ENCODE peak calls at places on chromosome 11, in five cellular contexts. J is HL-60, C is skeletal muscle cell, V is B cell, M is DMS153. S is an unnamed sample.

GRCh38 chr11:128251140-128251539 is 336.2 kb downstream of the ETS1 start:
- DNase-seq in M (no peak), V (no peak), J (no peak), C (no peak), S (peak)

GRCh38 chr11:124896821-124897391 is 759 bp downstream of the ROBO4 start:
- DNase-seq in M (no peak), C (no peak), V (no peak), J (no peak), S (no peak)

GRCh38 chr11:43765194-43765593 is 84.7 kb downstream of the HSD17B12 start:
- DNase-seq in V (no peak), M (no peak), J (no peak), C (no peak), S (no peak)

GRCh38 chr11:57982763-57983162 is 40.9 kb upstream of the OR9Q1 start:
- DNase-seq in J (no peak), C (no peak), M (no peak), V (no peak), S (no peak)

GRCh38 chr11:67354314-67355022 is 1.1 kb upstream of the POLD4 start:
- DNase-seq in J (peak), C (peak), V (no peak), M (no peak), S (peak)

GRCh38 chr11:113457784-113458183 is 17.4 kb downstream of the DRD2 start:
- DNase-seq in J (no peak), V (no peak), M (no peak), C (no peak), S (no peak)

GRCh38 chr11:132228756-132229325 is 858.4 kb downstream of the NTM start:
- DNase-seq in M (no peak), C (no peak), J (no peak), V (no peak), S (peak)

GRCh38 chr11:30381879-30382278 is 59.0 kb downstream of the ARL14EP start:
- DNase-seq in M (no peak), V (no peak), J (no peak), C (no peak), S (no peak)

GRCh38 chr11:103546236-103546635 is 437.0 kb downstream of the DYNC2H1 start:
- DNase-seq in J (no peak), M (peak), V (no peak), C (no peak), S (peak)

GRCh38 chr11:47233989-47234668 is 14.5 kb downstream of the ACP2 start:
- DNase-seq in M (peak), C (no peak), V (no peak), J (peak), S (peak)

GRCh38 chr11:122440783-122441701 is 214.5 kb upstream of the UBASH3B start:
- DNase-seq in M (peak), C (no peak), J (peak), V (no peak), S (peak)

GRCh38 chr11:57942808-57943207 is 80.9 kb upstream of the OR9Q1 start:
- DNase-seq in J (no peak), C (no peak), V (no peak), M (no peak), S (no peak)

GRCh38 chr11:17528181-17528691 is 16.0 kb downstream of the USH1C start:
- DNase-seq in V (peak), J (peak), C (no peak), M (peak), S (peak)

GRCh38 chr11:86041975-86042378 is 26.9 kb downstream of the PICALM start:
- DNase-seq in M (peak), J (peak), C (peak), V (peak), S (peak)

GRCh38 chr11:11937433-11937832 is 71.0 kb downstream of the DKK3 start:
- DNase-seq in C (no peak), M (no peak), V (no peak), J (no peak), S (no peak)

GRCh38 chr11:129743029-129743846 is 72.4 kb upstream of the TMEM45B start:
- DNase-seq in V (no peak), C (no peak), M (no peak), J (no peak), S (no peak)

GRCh38 chr11:121300972-121301699 is 8.6 kb downstream of the SC5D start:
- DNase-seq in V (no peak), J (no peak), C (no peak), M (no peak), S (no peak)

GRCh38 chr11:115462004-115462541 is 42.1 kb downstream of the CADM1 start:
- DNase-seq in C (no peak), J (no peak), V (no peak), M (peak), S (no peak)

GRCh38 chr11:92130432-92130831 is 94.2 kb upstream of the FAT3 start:
- DNase-seq in M (no peak), J (no peak), C (peak), V (no peak), S (no peak)

GRCh38 chr11:127789887-127790286 is 789.3 kb upstream of the KIRREL3 start:
- DNase-seq in J (peak), C (no peak), V (no peak), M (peak), S (no peak)

GRCh38 chr11:124878497-124879228 is 13.4 kb downstream of the ROBO3 start:
- DNase-seq in J (no peak), M (no peak), C (no peak), V (no peak), S (no peak)

GRCh38 chr11:39365809-39366436 is 2093.5 kb downstream of the LRRC4C start:
- DNase-seq in J (no peak), V (no peak), C (no peak), M (no peak), S (no peak)

GRCh38 chr11:10927533-10927932 is 69.7 kb upstream of the ZBED5 start:
- DNase-seq in J (no peak), C (no peak), M (no peak), V (no peak), S (no peak)

GRCh38 chr11:33017478-33017877 is 1.8 kb downstream of the DEPDC7 start:
- DNase-seq in C (no peak), M (no peak), J (no peak), V (no peak), S (no peak)

GRCh38 chr11:85749287-85749834 is 61.6 kb downstream of the SYTL2 start:
- DNase-seq in C (no peak), M (no peak), V (no peak), J (peak), S (no peak)

GRCh38 chr11:133040289-133040893 is 491.9 kb downstream of the OPCML start:
- DNase-seq in M (peak), V (no peak), C (no peak), J (no peak), S (no peak)

GRCh38 chr11:111977141-111978027 is 40.2 kb downstream of the DIXDC1 start:
- DNase-seq in C (no peak), V (peak), M (peak), J (no peak), S (peak)

GRCh38 chr11:67562951-67563350 is 20.7 kb upstream of the GSTP1 start:
- DNase-seq in C (no peak), M (no peak), V (no peak), J (no peak), S (no peak)

GRCh38 chr11:3341298-3341697 is 37.6 kb downstream of the ZNF195 start:
- DNase-seq in V (peak), C (no peak), J (peak), M (no peak), S (peak)

S was measured in AG08396.